ENCODE peak calls at places on chromosome 7, in nine cellular contexts. L is keratinocyte, F is neuronal stem cell, R is right atrium auricular region, K is choroid plexus epithelial cell, X is upper lobe of right lung, T is fibroblast of lung, S is coronary artery, U is BE2C. H is an unnamed sample.

GRCh38 chr7:110432061-110432553 is 658.8 kb upstream of the LRRN3 start:
- DNase-seq in L (no peak), F (no peak), R (no peak), K (no peak), X (no peak), T (no peak), S (no peak), U (no peak), H (no peak)

GRCh38 chr7:143458263-143458662 is 15.0 kb downstream of the TAS2R60 start:
- DNase-seq in L (no peak), F (no peak), R (no peak), K (no peak), X (no peak), T (peak; percentile 39), S (no peak), U (no peak), H (peak; percentile 65)

GRCh38 chr7:40647719-40648118 is 512.9 kb downstream of the SUGCT start:
- DNase-seq in L (no peak), F (no peak), R (no peak), K (no peak), X (no peak), T (peak; percentile 67), S (no peak), U (no peak), H (no peak)

GRCh38 chr7:47827321-47827720 is 120.9 kb downstream of the PKD1L1 start:
- DNase-seq in L (no peak), F (no peak), R (no peak), K (no peak), X (no peak), T (no peak), S (no peak), U (no peak), H (no peak)

GRCh38 chr7:155231941-155232340 is 65.7 kb upstream of the INSIG1 start:
- DNase-seq in L (no peak), F (no peak), R (no peak), K (no peak), X (no peak), T (no peak), S (no peak), U (no peak), H (no peak)

GRCh38 chr7:286278-286677 is 3.7 kb upstream of the FOXL3 start:
- DNase-seq in L (no peak), F (no peak), R (no peak), K (no peak), X (peak; percentile 31), T (no peak), S (no peak), U (no peak), H (no peak)

GRCh38 chr7:47803846-47804245 is 144.4 kb downstream of the PKD1L1 start:
- DNase-seq in L (no peak), F (no peak), R (no peak), K (no peak), X (no peak), T (no peak), S (no peak), U (no peak), H (no peak)

GRCh38 chr7:69341288-69341687 is 257.0 kb upstream of the AUTS2 start:
- DNase-seq in L (no peak), F (no peak), R (no peak), K (no peak), X (no peak), T (no peak), S (no peak), U (no peak), H (no peak)

GRCh38 chr7:116591202-116592040 is 66.6 kb downstream of the CAV1 start:
- DNase-seq in L (no peak), F (no peak), R (no peak), K (peak; percentile 60), X (no peak), T (no peak), S (no peak), U (no peak), H (peak; percentile 61)
- H3K4me3 ChIP-seq in L (no peak overlapping the region), F (no peak overlapping the region), R (peak overlapping the region; percentile 10), K (no peak overlapping the region), X (peak overlapping the region; percentile 32), T (no peak overlapping the region), S (peak overlapping the region; percentile 47), U (no peak overlapping the region), H (no peak overlapping the region)

DNA sequence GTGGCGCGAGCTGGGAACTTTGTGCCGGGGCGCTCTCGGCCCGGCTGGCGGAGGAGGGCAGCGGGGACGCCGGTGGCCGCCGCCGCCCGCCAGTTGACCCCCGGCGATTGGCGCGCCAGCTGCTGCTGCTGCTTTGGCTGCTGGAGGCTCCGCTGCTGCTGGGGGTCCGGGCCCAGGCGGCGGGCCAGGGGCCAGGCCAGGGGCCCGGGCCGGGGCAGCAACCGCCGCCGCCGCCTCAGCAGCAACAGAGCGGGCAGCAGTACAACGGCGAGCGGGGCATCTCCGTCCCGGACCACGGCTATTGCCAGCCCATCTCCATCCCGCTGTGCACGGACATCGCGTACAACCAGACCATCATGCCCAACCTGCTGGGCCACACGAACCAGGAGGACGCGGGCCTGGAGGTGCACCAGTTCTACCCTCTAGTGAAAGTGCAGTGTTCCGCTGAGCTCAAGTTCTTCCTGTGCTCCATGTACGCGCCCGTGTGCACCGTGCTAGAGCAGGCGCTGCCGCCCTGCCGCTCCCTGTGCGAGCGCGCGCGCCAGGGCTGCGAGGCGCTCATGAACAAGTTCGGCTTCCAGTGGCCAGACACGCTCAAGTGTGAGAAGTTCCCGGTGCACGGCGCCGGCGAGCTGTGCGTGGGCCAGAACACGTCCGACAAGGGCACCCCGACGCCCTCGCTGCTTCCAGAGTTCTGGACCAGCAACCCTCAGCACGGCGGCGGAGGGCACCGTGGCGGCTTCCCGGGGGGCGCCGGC is 870 bp downstream of the FZD1 start:
- DNase-seq in L (no peak), F (no peak), R (no peak), K (peak; percentile 83), X (peak; percentile 83), T (peak; percentile 84), S (no peak), U (peak; percentile 42), H (peak; percentile 74)
- H3K4me3 ChIP-seq in L (peak overlapping the region; percentile 76), F (peak overlapping the region; percentile 77), R (peak overlapping the region; percentile 87), K (peak overlapping the region; percentile 73), X (peak overlapping the region; percentile 65), T (peak overlapping the region; percentile 80), S (peak overlapping the region; percentile 73), U (peak overlapping the region; percentile 67), H (peak overlapping the region; percentile 91)

GRCh38 chr7:130010689-130011412 is 40.3 kb downstream of the ZC3HC1 start:
- DNase-seq in L (peak; percentile 78), F (peak; percentile 95), R (peak; percentile 89), K (peak; percentile 94), X (peak; percentile 70), T (peak; percentile 79), S (no peak), U (peak; percentile 79), H (peak; percentile 95)
- H3K4me3 ChIP-seq in L (no peak overlapping the region), F (no peak overlapping the region), R (no peak overlapping the region), K (no peak overlapping the region), X (no peak overlapping the region), T (no peak overlapping the region), S (no peak overlapping the region), U (no peak overlapping the region), H (no peak overlapping the region)

DNA sequence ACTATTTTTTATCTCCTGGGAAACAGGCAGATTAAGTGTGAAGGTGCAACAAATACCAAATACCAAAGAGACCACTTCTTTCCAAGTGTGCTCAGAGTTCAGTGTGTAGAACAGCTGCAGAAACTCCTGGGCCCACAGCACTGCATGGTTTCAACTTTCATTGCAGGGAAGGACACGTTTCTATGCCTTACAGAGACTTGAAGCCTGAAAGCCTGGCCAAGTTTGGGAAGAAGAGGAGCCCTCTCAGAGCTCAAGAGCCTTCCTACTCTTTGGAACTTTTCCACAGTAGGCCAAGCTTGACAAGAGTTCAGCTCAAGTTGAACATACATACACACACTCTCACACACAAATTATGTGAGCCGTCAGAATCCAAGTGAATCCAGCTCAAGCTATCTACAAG is 2.5 kb downstream of the HOXA4 start:
- DNase-seq in L (no peak), F (no peak), R (no peak), K (no peak), X (no peak), T (peak; percentile 70), S (no peak), U (no peak), H (peak; percentile 59)
- H3K4me3 ChIP-seq in L (no peak overlapping the region), F (no peak overlapping the region), R (no peak overlapping the region), K (no peak overlapping the region), X (no peak overlapping the region), T (no peak overlapping the region), S (no peak overlapping the region), U (no peak overlapping the region), H (no peak overlapping the region)

H was measured in fibroblast of the aortic adventitia.